ENCODE peak calls at places on chromosome X, in ten cellular contexts. J, H, K, X, B, O, U, P, L and M are unnamed samples.

GRCh38 chrX:123601437-123601836 is 131.4 kb downstream of the THOC2 start:
- DNase-seq in J (no peak), H (no peak), K (no peak), X (no peak), B (no peak), O (no peak), U (no peak), P (no peak), L (no peak), M (no peak)

GRCh38 chrX:68822641-68823410 is 6.0 kb upstream of the EFNB1 start:
- DNase-seq in J (no peak), H (peak), K (no peak), X (no peak), B (peak), O (no peak), U (no peak), P (peak), L (peak), M (no peak)

GRCh38 chrX:17519349-17519748 is 144.3 kb downstream of the NHS start:
- DNase-seq in J (no peak), H (no peak), K (no peak), X (no peak), B (no peak), O (no peak), U (no peak), P (peak), L (peak), M (no peak)

GRCh38 chrX:143873343-143873742 is 10.5 kb upstream of the UBE2NL start:
- DNase-seq in J (no peak), H (no peak), K (no peak), X (no peak), B (no peak), O (no peak), U (no peak), P (peak), L (no peak), M (no peak)

GRCh38 chrX:69185886-69186285 is 20.6 kb upstream of the PJA1 start:
- DNase-seq in J (no peak), H (peak), K (no peak), X (no peak), B (no peak), O (no peak), U (no peak), P (no peak), L (no peak), M (no peak)

GRCh38 chrX:65706041-65706828 is 38.8 kb downstream of the MSN start:
- DNase-seq in J (no peak), H (no peak), K (peak), X (peak), B (no peak), O (peak), U (no peak), P (peak), L (peak), M (no peak)

GRCh38 chrX:39201305-39201990 is 400.2 kb downstream of the MID1IP1 start:
- DNase-seq in J (no peak), H (no peak), K (no peak), X (no peak), B (no peak), O (no peak), U (no peak), P (no peak), L (no peak), M (no peak)

GRCh38 chrX:26597981-26598380 is 382.0 kb downstream of the MAGEB5 start:
- DNase-seq in J (no peak), H (no peak), K (no peak), X (no peak), B (no peak), O (no peak), U (no peak), P (no peak), L (no peak), M (no peak)

GRCh38 chrX:78923198-78924015 is 21.8 kb upstream of the P2RY10 start:
- DNase-seq in J (no peak), H (no peak), K (no peak), X (peak), B (no peak), O (no peak), U (no peak), P (no peak), L (no peak), M (peak)

GRCh38 chrX:112834976-112835375 is 5.7 kb downstream of the AMOT start:
- DNase-seq in J (no peak), H (no peak), K (no peak), X (no peak), B (no peak), O (no peak), U (no peak), P (no peak), L (no peak), M (no peak)